ENCODE peak calls at places on chromosomes 4 and X, in nine cellular contexts. Z, F, W, G, K, T, R, E and J are unnamed samples.

GRCh38 chr4:188971125-188971524 is 831.9 kb downstream of the TRIML1 start:
- DNase-seq in T (no peak), K (peak; percentile 28), E (peak; percentile 9), F (peak; percentile 61), G (no peak), R (no peak), Z (peak; percentile 61), W (no peak), J (no peak)

GRCh38 chr4:185255868-185256267 is 46.5 kb downstream of the SNX25 start:
- DNase-seq in W (no peak), G (no peak), Z (peak; percentile 49), F (no peak), R (no peak), T (no peak), K (no peak), E (no peak), J (no peak)

GRCh38 chr4:121764702-121765367 is at the start of gene SMIM43:
- DNase-seq in R (no peak), T (peak; percentile 13), F (no peak), K (no peak), Z (no peak), E (peak; percentile 32), G (no peak), W (no peak), J (peak; percentile 9)

GRCh38 chr4:11791808-11792207 is 363.1 kb upstream of the HS3ST1 start:
- DNase-seq in K (no peak), F (no peak), E (no peak), W (no peak), Z (no peak), G (no peak), R (no peak), T (no peak), J (no peak)

GRCh38 chr4:30789219-30789671 is 69.1 kb downstream of the PCDH7 start:
- DNase-seq in T (peak; percentile 45), G (peak; percentile 15), F (peak; percentile 37), Z (peak; percentile 54), K (no peak), W (no peak), R (no peak), E (no peak), J (no peak)

GRCh38 chr4:91963489-91963888 is 340.3 kb upstream of the GRID2 start:
- DNase-seq in K (peak; percentile 72), F (peak; percentile 85), E (no peak), W (no peak), Z (no peak), R (no peak), G (no peak), T (no peak), J (no peak)

GRCh38 chr4:162164881-162165528 is 1.2 kb upstream of the FSTL5 start:
- DNase-seq in E (no peak), K (no peak), G (peak; percentile 1), Z (no peak), F (peak; percentile 18), T (peak; percentile 8), W (no peak), R (no peak), J (no peak)

GRCh38 chr4:75726577-75726976 is 2.2 kb downstream of the USO1 start:
- DNase-seq in F (no peak), R (no peak), T (no peak), E (no peak), Z (no peak), K (peak; percentile 18), G (no peak), W (no peak), J (no peak)

GRCh38 chrX:123219916-123220315 is 35.8 kb downstream of the GRIA3 start:
- DNase-seq in W (no peak), G (no peak), T (no peak), E (peak; percentile 27), K (no peak), F (peak; percentile 0), R (no peak), Z (no peak), J (no peak)

GRCh38 chr4:5212255-5213032 is 161.2 kb downstream of the STK32B start:
- DNase-seq in R (no peak), W (no peak), K (no peak), T (no peak), Z (peak; percentile 11), F (no peak), G (no peak), E (no peak), J (no peak)

GRCh38 chr4:54006755-54007154 is 57.6 kb downstream of the CHIC2 start:
- DNase-seq in E (no peak), F (no peak), Z (no peak), W (no peak), T (no peak), G (no peak), K (no peak), R (no peak), J (no peak)

DNA sequence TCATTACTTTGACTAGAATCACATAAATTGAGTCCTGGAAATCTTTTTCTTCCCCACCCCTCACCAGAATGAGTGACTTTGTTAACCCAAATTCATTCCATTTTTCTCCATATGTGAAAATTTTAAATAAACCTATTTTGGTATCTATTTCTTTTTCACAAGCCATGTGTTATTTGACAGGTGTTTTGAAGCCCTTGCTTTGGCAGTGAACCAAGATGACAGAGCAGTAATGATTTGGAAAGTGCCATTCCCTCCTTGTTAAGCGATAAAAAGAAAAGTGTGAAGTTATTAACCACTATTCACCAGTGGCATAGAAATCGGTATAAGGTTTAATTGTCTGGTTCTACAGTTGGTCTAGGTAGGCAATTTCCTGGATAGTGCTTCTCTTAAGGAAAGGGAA is 66.1 kb downstream of the POLA1 start:
- DNase-seq in E (no peak), W (no peak), F (no peak), R (no peak), T (no peak), G (no peak), Z (no peak), K (no peak), J (no peak)
- H3K36me3 ChIP-seq in E (no peaks in the 10 kb centered on the region), W (no peaks in the 10 kb centered on the region), F (no peaks in the 10 kb centered on the region), R (no peaks in the 10 kb centered on the region), T (no peaks in the 10 kb centered on the region), G (no peaks in the 10 kb centered on the region), Z (no peaks in the 10 kb centered on the region), K (no peaks in the 10 kb centered on the region), J (no peaks in the 10 kb centered on the region)

GRCh38 chr4:1325176-1325480 is 21.9 kb upstream of the UVSSA start:
- DNase-seq in K (no peak), F (no peak), E (no peak), R (no peak), W (peak; percentile 31), T (no peak), Z (no peak), G (no peak), J (no peak)
- H3K36me3 ChIP-seq in K (peaks cover 63% of the 10 kb centered on the region), F (peaks cover 38% of the 10 kb centered on the region), E (peaks cover 23% of the 10 kb centered on the region), R (peaks cover 18% of the 10 kb centered on the region), W (peaks cover 18% of the 10 kb centered on the region), T (peaks cover 38% of the 10 kb centered on the region), Z (peaks cover 3% of the 10 kb centered on the region), G (peaks cover 6% of the 10 kb centered on the region), J (peaks cover 18% of the 10 kb centered on the region)

DNA sequence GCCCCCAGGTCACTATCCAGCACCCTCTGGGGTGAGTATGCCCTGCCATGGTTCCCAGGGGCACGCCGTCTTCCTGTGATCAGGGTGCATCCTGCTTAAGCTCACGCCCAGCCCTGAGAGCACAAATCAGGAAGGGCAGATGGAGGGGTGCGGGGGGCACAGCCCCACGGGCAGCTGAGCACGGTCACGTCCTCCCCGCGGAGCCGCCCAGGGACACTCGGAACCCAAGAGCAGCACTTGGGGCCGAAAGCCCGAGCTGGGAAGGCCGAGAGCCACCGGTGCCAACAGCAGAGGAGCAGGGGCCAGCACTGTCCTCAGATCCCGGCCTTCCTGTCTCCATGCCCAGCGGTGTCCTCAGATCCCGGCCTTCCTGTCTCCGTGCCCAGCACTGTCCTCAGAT is 21.5 kb downstream of the NELFA start:
- DNase-seq in W (peak; percentile 52), F (no peak), T (no peak), E (peak; percentile 19), R (no peak), Z (no peak), G (no peak), K (no peak), J (no peak)
- H3K36me3 ChIP-seq in W (peaks cover 60% of the 10 kb centered on the region), F (peaks cover 26% of the 10 kb centered on the region), T (peaks cover 55% of the 10 kb centered on the region), E (peaks cover 7% of the 10 kb centered on the region), R (peaks cover 80% of the 10 kb centered on the region), Z (peaks cover 6% of the 10 kb centered on the region), G (peaks cover 10% of the 10 kb centered on the region), K (peaks cover 67% of the 10 kb centered on the region), J (peaks cover 30% of the 10 kb centered on the region)

DNA sequence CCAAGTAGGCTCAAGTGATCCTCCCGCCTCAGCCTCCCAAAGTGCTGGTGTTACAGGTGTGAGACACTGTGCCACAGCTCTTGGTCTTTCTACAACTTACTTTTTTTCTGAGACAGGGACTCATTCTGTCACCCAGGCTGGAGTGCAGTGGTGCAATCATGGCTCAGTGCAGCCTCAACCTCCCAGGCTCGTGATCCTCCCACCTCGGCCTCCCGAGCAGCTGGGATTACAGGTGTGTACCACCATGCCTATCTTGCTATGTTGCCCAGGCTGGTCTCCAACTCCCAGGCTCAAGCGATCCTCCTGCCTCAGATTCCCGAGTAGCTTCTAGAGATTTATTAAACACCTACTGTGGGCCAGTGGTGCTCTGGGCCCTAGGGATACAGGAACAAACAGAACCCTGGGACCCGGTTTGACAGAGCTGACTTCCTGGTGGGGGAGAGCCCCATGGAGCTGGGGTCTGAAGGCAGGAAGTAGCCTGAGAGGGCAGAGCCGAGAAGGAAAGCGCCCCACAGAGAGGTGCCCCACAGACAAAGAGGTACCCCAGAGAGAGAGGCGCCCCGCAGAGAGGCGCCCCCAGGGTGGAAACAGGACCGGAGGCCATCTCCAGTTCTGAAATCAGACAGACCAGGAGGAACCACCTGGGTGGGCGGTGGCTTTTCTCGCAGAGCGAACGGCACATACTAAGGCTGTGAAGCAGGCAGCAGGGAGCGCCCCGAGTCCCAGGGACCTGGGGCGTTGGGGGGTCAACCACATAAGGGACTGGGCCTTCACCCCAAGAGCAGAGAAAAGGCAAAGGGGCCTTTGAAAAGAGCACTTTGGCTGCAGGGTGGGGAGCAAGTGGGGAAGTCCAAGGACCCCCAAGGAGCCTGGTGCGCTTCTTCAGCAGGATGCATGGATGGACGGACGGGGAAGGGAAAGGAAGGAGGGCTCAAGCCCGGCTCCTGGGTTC is 5.0 kb downstream of the IRAK1 start:
- DNase-seq in T (no peak), F (no peak), Z (no peak), R (no peak), E (no peak), W (no peak), G (no peak), K (no peak), J (no peak)
- H3K36me3 ChIP-seq in T (peaks cover 19% of the 10 kb centered on the region), F (peaks cover 18% of the 10 kb centered on the region), Z (no peaks in the 10 kb centered on the region), R (no peaks in the 10 kb centered on the region), E (no peaks in the 10 kb centered on the region), W (peaks cover 5% of the 10 kb centered on the region), G (no peaks in the 10 kb centered on the region), K (peaks cover 21% of the 10 kb centered on the region), J (peaks cover 13% of the 10 kb centered on the region)

DNA sequence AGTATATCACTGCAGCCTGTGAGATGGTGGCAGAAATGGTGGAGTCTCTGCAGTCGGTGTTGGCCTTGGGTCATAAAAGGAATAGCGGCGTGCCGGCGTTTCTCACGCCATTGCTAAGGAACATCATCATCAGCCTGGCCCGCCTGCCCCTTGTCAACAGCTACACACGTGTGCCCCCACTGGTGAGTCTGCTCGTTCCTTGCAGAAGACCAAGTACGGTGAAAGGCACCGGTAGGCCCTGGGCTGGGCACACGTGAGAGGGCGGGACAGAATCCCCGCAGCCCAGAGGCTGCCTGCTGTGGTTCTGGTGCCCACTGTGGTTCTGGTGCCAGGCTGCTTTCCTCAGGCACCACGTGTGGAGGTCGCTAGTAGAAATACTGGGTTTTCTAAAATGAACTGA is 31.2 kb upstream of the MSANTD1 start:
- DNase-seq in R (peak; percentile 35), E (no peak), G (no peak), Z (no peak), F (no peak), T (no peak), W (no peak), K (no peak), J (no peak)
- H3K36me3 ChIP-seq in R (peaks cover 90% of the 10 kb centered on the region), E (peaks cover 19% of the 10 kb centered on the region), G (no peaks in the 10 kb centered on the region), Z (peaks cover 6% of the 10 kb centered on the region), F (peaks cover 28% of the 10 kb centered on the region), T (peaks cover 52% of the 10 kb centered on the region), W (peaks cover 93% of the 10 kb centered on the region), K (peaks cover 61% of the 10 kb centered on the region), J (peaks cover 58% of the 10 kb centered on the region)

GRCh38 chr4:16183604-16184003 is 42.7 kb downstream of the TAPT1 start:
- DNase-seq in Z (no peak), G (no peak), F (no peak), K (no peak), E (no peak), W (no peak), T (no peak), R (no peak), J (no peak)
- H3K36me3 ChIP-seq in Z (no peaks in the 10 kb centered on the region), G (no peaks in the 10 kb centered on the region), F (no peaks in the 10 kb centered on the region), K (peaks cover 2% of the 10 kb centered on the region), E (peaks cover 30% of the 10 kb centered on the region), W (peaks cover 40% of the 10 kb centered on the region), T (peaks cover 5% of the 10 kb centered on the region), R (peaks cover 26% of the 10 kb centered on the region), J (peaks cover 1% of the 10 kb centered on the region)